ENCODE peak calls at places on chromosomes 1 and 21, in seven cellular contexts. P is SW480; B is dorsolateral prefrontal cortex; D is ovary; S is activated CD4-positive, alpha-beta T cell treated with anti-CD3 and anti-CD28 coated beads, Interleukin-2, amount 50 U/mL, for 48 hours; H is suprapubic skin; A is stimulated activated CD8-positive, alpha-beta memory T cell treated with anti-CD3 and anti-CD28 coated beads, Interleukin-4, amount 100 ng/mL, for 1 hour. K is an unnamed sample.

GRCh38 chr1:166322470-166322869 is 155.7 kb upstream of the FAM78B start:
- DNase-seq in P (no peak), B (no peak), D (no peak), S (no peak), H (no peak), A (no peak), K (no peak)

GRCh38 chr21:45010096-45010495 is 64.3 kb upstream of the ADARB1 start:
- DNase-seq in P (no peak), B (no peak), D (no peak), S (no peak), H (no peak), A (no peak), K (no peak)

GRCh38 chr1:187032982-187033705 is 204.4 kb downstream of the PLA2G4A start:
- DNase-seq in P (no peak), B (no peak), D (no peak), S (no peak), H (no peak), A (no peak), K (no peak)

GRCh38 chr1:225617479-225617878 is 35.4 kb downstream of the ENAH start:
- DNase-seq in P (no peak), B (no peak), D (no peak), S (no peak), H (no peak), A (no peak), K (no peak)

GRCh38 chr1:7561331-7561921 is 209.7 kb upstream of the VAMP3 start:
- DNase-seq in P (peak), B (no peak), D (no peak), S (peak), H (no peak), A (no peak), K (peak)

GRCh38 chr1:204327359-204327758 is 32.4 kb downstream of the PLEKHA6 start:
- DNase-seq in P (no peak), B (no peak), D (no peak), S (no peak), H (no peak), A (no peak), K (no peak)

GRCh38 chr1:165924096-165924495 is 96.7 kb downstream of the UCK2 start:
- DNase-seq in P (no peak), B (no peak), D (no peak), S (no peak), H (no peak), A (no peak), K (no peak)

GRCh38 chr1:33348676-33349080 is 27.8 kb upstream of the A3GALT2 start:
- DNase-seq in P (peak), B (no peak), D (no peak), S (peak), H (no peak), A (no peak), K (no peak)

GRCh38 chr1:22245716-22246115 is 102.8 kb upstream of the WNT4 start:
- DNase-seq in P (no peak), B (no peak), D (no peak), S (no peak), H (no peak), A (no peak), K (no peak)

GRCh38 chr1:245679796-245680195 is 525.0 kb downstream of the KIF26B start:
- DNase-seq in P (no peak), B (no peak), D (no peak), S (no peak), H (no peak), A (no peak), K (no peak)

GRCh38 chr1:58839147-58839795 is 55.4 kb upstream of the JUN start:
- DNase-seq in P (no peak), B (no peak), D (no peak), S (no peak), H (no peak), A (no peak), K (no peak)

GRCh38 chr1:159826436-159827101 is at the start of gene SLAMF8:
- DNase-seq in P (no peak), B (no peak), D (no peak), S (peak), H (no peak), A (peak), K (no peak)

GRCh38 chr1:163063131-163064059 is 5.8 kb upstream of the RGS4 start:
- DNase-seq in P (no peak), B (no peak), D (no peak), S (no peak), H (no peak), A (no peak), K (no peak)

GRCh38 chr1:30719406-30720270 is 3.7 kb downstream of the MATN1 start:
- DNase-seq in P (peak), B (peak), D (peak), S (no peak), H (no peak), A (no peak), K (no peak)

GRCh38 chr1:171801395-171801990 is 20.0 kb downstream of the METTL13 start:
- DNase-seq in P (peak), B (no peak), D (no peak), S (no peak), H (no peak), A (no peak), K (no peak)

GRCh38 chr21:14742119-14742518 is 196.0 kb upstream of the SAMSN1 start:
- DNase-seq in P (no peak), B (no peak), D (no peak), S (no peak), H (no peak), A (no peak), K (no peak)

GRCh38 chr21:46099476-46099875 is 1.6 kb downstream of the COL6A2 start:
- DNase-seq in P (peak), B (no peak), D (peak), S (peak), H (peak), A (no peak), K (peak)

GRCh38 chr1:156602557-156602993 is 1.3 kb upstream of the GPATCH4 start:
- DNase-seq in P (no peak), B (no peak), D (no peak), S (peak), H (no peak), A (no peak), K (no peak)

GRCh38 chr1:59967141-59967697 is 40.6 kb upstream of the CYP2J2 start:
- DNase-seq in P (no peak), B (no peak), D (no peak), S (no peak), H (no peak), A (no peak), K (no peak)

GRCh38 chr1:102942324-102942723 is 166.0 kb downstream of the COL11A1 start:
- DNase-seq in P (no peak), B (no peak), D (no peak), S (no peak), H (no peak), A (no peak), K (no peak)

GRCh38 chr21:45756669-45757068 is 113.1 kb downstream of the PCBP3 start:
- DNase-seq in P (no peak), B (no peak), D (no peak), S (no peak), H (no peak), A (no peak), K (no peak)

GRCh38 chr1:175618559-175618958 is 124.8 kb downstream of the TNR start:
- DNase-seq in P (peak), B (no peak), D (no peak), S (no peak), H (no peak), A (no peak), K (no peak)

GRCh38 chr1:20312310-20312709 is 21.6 kb downstream of the VWA5B1 start:
- DNase-seq in P (no peak), B (no peak), D (no peak), S (no peak), H (no peak), A (no peak), K (no peak)

GRCh38 chr1:59815892-59816291 is 1.1 kb downstream of the HOOK1 start:
- DNase-seq in P (peak), B (no peak), D (no peak), S (no peak), H (no peak), A (no peak), K (no peak)

GRCh38 chr1:201184307-201184706 is 6.3 kb upstream of the IGFN1 start:
- DNase-seq in P (no peak), B (no peak), D (no peak), S (no peak), H (peak), A (no peak), K (no peak)

GRCh38 chr1:160007577-160008200 is 24.1 kb downstream of the PIGM start:
- DNase-seq in P (peak), B (no peak), D (no peak), S (no peak), H (no peak), A (no peak), K (no peak)

K was measured in chondrocyte.